ENCODE peak calls at places on chromosomes 11 and 22, in ten cellular contexts. Z is transverse colon; R is lung; X is spleen; H is CD4-positive, alpha-beta T cell; N is fibroblast of lung; D is esophagus squamous epithelium; W is body of pancreas; P is uterus; L is GM23248. V is an unnamed sample.
A peak's percentile ranks its signal among the peaks of the same experiment; 100 is the strongest.

GRCh38 chr11:66586136-66586535 is 6.7 kb downstream of the CCDC87 start:
- DNase-seq in W (no peak), P (no peak), N (no peak), Z (no peak), D (no peak), R (no peak), X (no peak), H (no peak), L (no peak), V (no peak)

GRCh38 chr11:107102692-107103463 is 84.6 kb upstream of the GUCY1A2 start:
- DNase-seq in X (no peak), D (no peak), L (no peak), H (no peak), N (no peak), P (no peak), W (peak; percentile 9), Z (no peak), R (no peak), V (no peak)

GRCh38 chr11:104968856-104969776 is 742 bp upstream of the CASP4 start:
- DNase-seq in W (peak; percentile 58), R (no peak), L (peak; percentile 67), Z (peak; percentile 10), D (no peak), P (peak; percentile 18), H (no peak), X (peak; percentile 81), N (peak; percentile 4), V (peak; percentile 5)

GRCh38 chr11:123045101-123045500 is 16.8 kb downstream of the HSPA8 start:
- DNase-seq in Z (no peak), H (no peak), P (no peak), D (no peak), W (no peak), R (no peak), X (no peak), L (no peak), N (no peak), V (no peak)

GRCh38 chr11:34948721-34949120 is 32.3 kb downstream of the PDHX start:
- DNase-seq in N (peak; percentile 62), H (no peak), W (no peak), P (no peak), Z (no peak), D (no peak), L (peak; percentile 52), X (no peak), R (no peak), V (no peak)

GRCh38 chr11:70528794-70529580 is 130.7 kb downstream of the CTTN start:
- DNase-seq in R (no peak), X (peak; percentile 46), W (no peak), H (no peak), Z (no peak), P (no peak), D (no peak), L (no peak), N (no peak), V (no peak)

GRCh38 chr11:59901306-59901705 is 22.7 kb downstream of the OOSP3 start:
- DNase-seq in N (peak; percentile 37), D (no peak), H (no peak), P (no peak), W (no peak), Z (no peak), X (no peak), R (no peak), L (peak; percentile 64), V (peak; percentile 95)

GRCh38 chr11:41273908-41274307 is 185.5 kb downstream of the LRRC4C start:
- DNase-seq in Z (no peak), N (no peak), W (no peak), R (no peak), H (no peak), X (no peak), L (no peak), D (no peak), P (no peak), V (no peak)

GRCh38 chr22:22935546-22936157 is 48.0 kb downstream of the IGLL5 start:
- DNase-seq in W (no peak), N (no peak), X (peak; percentile 92), D (no peak), H (no peak), P (no peak), L (no peak), R (no peak), Z (peak; percentile 75), V (no peak)

GRCh38 chr11:1150095-1150494 is 7.7 kb upstream of the MUC5AC start:
- DNase-seq in P (no peak), Z (no peak), L (no peak), N (no peak), H (no peak), D (no peak), R (no peak), W (no peak), X (no peak), V (no peak)

GRCh38 chr11:1152316-1153104 is 5.2 kb upstream of the MUC5AC start:
- DNase-seq in R (no peak), L (no peak), D (no peak), N (peak; percentile 72), Z (no peak), P (no peak), X (peak; percentile 71), W (no peak), H (no peak), V (peak; percentile 65)

GRCh38 chr11:1150769-1151365 is 6.9 kb upstream of the MUC5AC start:
- DNase-seq in R (no peak), L (peak; percentile 62), H (no peak), P (no peak), N (peak; percentile 30), W (no peak), X (no peak), D (no peak), Z (peak; percentile 11), V (peak; percentile 62)

GRCh38 chr11:1153105-1153950 is 4.4 kb upstream of the MUC5AC start:
- DNase-seq in W (no peak), D (no peak), P (no peak), N (no peak), Z (no peak), L (peak; percentile 9), R (no peak), X (no peak), H (no peak), V (no peak)

GRCh38 chr11:1151366-1152315 is 6.1 kb upstream of the MUC5AC start:
- DNase-seq in D (no peak), X (peak; percentile 64), Z (peak; percentile 6), N (no peak), P (no peak), W (no peak), R (no peak), H (no peak), L (peak; percentile 11), V (no peak)
- H3K27ac ChIP-seq in D (no peak overlapping the region), X (no peak overlapping the region), Z (no peak overlapping the region), N (peak overlapping the region; percentile 9), P (no peak overlapping the region), W (no peak overlapping the region), R (no peak overlapping the region), H (no peak overlapping the region), L (no peak overlapping the region), V (peak overlapping the region; percentile 40)

GRCh38 chr22:41831828-41832552 is 915 bp upstream of the SREBF2 start:
- DNase-seq in N (no peak), D (no peak), W (no peak), L (peak; percentile 7), X (no peak), Z (no peak), H (no peak), P (no peak), R (no peak), V (no peak)

GRCh38 chr22:41832553-41833368 is at the start of gene SREBF2:
- DNase-seq in X (peak; percentile 99), R (peak; percentile 100), L (peak; percentile 99), Z (peak; percentile 100), H (peak; percentile 97), P (peak; percentile 100), W (peak; percentile 100), N (peak; percentile 100), D (peak; percentile 99), V (peak; percentile 100)

GRCh38 chr22:41833369-41834004 is 582 bp downstream of the SREBF2 start:
- DNase-seq in R (peak; percentile 47), N (peak; percentile 45), H (peak; percentile 19), X (peak; percentile 90), P (peak; percentile 44), L (peak; percentile 65), Z (peak; percentile 57), D (no peak), W (peak; percentile 64), V (no peak)

GRCh38 chr22:41830174-41830573 is 2.7 kb upstream of the SREBF2 start:
- DNase-seq in Z (no peak), X (no peak), W (no peak), P (no peak), N (no peak), L (peak; percentile 14), R (no peak), D (no peak), H (no peak), V (no peak)

GRCh38 chr22:41831383-41831782 is 1.5 kb upstream of the SREBF2 start:
- DNase-seq in P (no peak), D (no peak), Z (no peak), W (no peak), H (no peak), N (peak; percentile 32), X (no peak), L (peak; percentile 54), R (no peak), V (no peak)
- H3K27ac ChIP-seq in P (no peak overlapping the region), D (peak overlapping the region; percentile 99), Z (peak overlapping the region; percentile 98), W (peak overlapping the region; percentile 96), H (no peak overlapping the region), N (no peak overlapping the region), X (peak overlapping the region; percentile 95), L (no peak overlapping the region), R (no peak overlapping the region), V (no peak overlapping the region)

GRCh38 chr11:112316971-112317370 is 56.3 kb upstream of the PLET1 start:
- DNase-seq in N (no peak), H (no peak), Z (no peak), D (no peak), P (no peak), R (no peak), L (no peak), W (no peak), X (no peak), V (peak; percentile 9)

GRCh38 chr11:112315861-112316739 is 55.4 kb upstream of the PLET1 start:
- DNase-seq in L (no peak), D (no peak), H (no peak), R (no peak), X (no peak), Z (no peak), W (no peak), P (no peak), N (no peak), V (no peak)

GRCh38 chr11:112318661-112319060 is 58.0 kb upstream of the PLET1 start:
- DNase-seq in W (no peak), Z (no peak), N (no peak), R (no peak), D (no peak), X (no peak), P (no peak), H (no peak), L (peak; percentile 9), V (no peak)

GRCh38 chr11:112320668-112321067 is 60.0 kb upstream of the PLET1 start:
- DNase-seq in W (peak; percentile 58), Z (peak; percentile 68), D (no peak), L (peak; percentile 71), P (peak; percentile 32), N (peak; percentile 88), X (no peak), R (peak; percentile 82), H (no peak), V (peak; percentile 93)

GRCh38 chr11:112318193-112318592 is 57.5 kb upstream of the PLET1 start:
- DNase-seq in P (no peak), L (peak; percentile 91), H (no peak), R (no peak), D (no peak), Z (no peak), N (peak; percentile 90), X (no peak), W (no peak), V (peak; percentile 91)
- H3K27ac ChIP-seq in P (no peak overlapping the region), L (peak overlapping the region; percentile 63), H (no peak overlapping the region), R (no peak overlapping the region), D (peak overlapping the region; percentile 50), Z (peak overlapping the region; percentile 36), N (peak overlapping the region; percentile 80), X (no peak overlapping the region), W (no peak overlapping the region), V (peak overlapping the region; percentile 68)

GRCh38 chr11:114091791-114092397 is 32.4 kb downstream of the ZBTB16 start:
- DNase-seq in R (no peak), P (no peak), X (no peak), W (no peak), Z (no peak), N (no peak), D (no peak), H (no peak), L (no peak), V (no peak)
- H3K27ac ChIP-seq in R (peak overlapping the region; percentile 72), P (peak overlapping the region; percentile 15), X (peak overlapping the region; percentile 2), W (peak overlapping the region; percentile 11), Z (peak overlapping the region; percentile 26), N (no peak overlapping the region), D (peak overlapping the region; percentile 60), H (no peak overlapping the region), L (no peak overlapping the region), V (no peak overlapping the region)

V was measured in brain microvascular endothelial cell.